ENCODE peak calls at places on chromosomes 11 and 22, in seven cellular contexts. E is IMR-90; S is upper lobe of right lung; L is stimulated activated CD8-positive, alpha-beta memory T cell treated with anti-CD3 and anti-CD28 coated beads, Interleukin-2, amount 100 ng/mL, for 1 hour; K is colonic mucosa; W is NB4; O is naive B cell. X is an unnamed sample.

GRCh38 chr11:46250071-46251052 is 27.1 kb upstream of the CREB3L1 start:
- DNase-seq in E (peak), O (no peak), S (no peak), W (no peak), L (no peak), K (no peak), X (no peak)

GRCh38 chr11:62794201-62794775 is 2.5 kb upstream of the TMEM223 start:
- DNase-seq in S (no peak), L (no peak), W (no peak), O (no peak), K (no peak), E (no peak), X (no peak)

GRCh38 chr11:73159981-73160777 is 18.1 kb upstream of the FCHSD2 start:
- DNase-seq in L (no peak), W (no peak), O (no peak), S (no peak), K (no peak), E (no peak), X (no peak)

GRCh38 chr11:83156996-83157754 is at the start of gene PCF11:
- DNase-seq in E (no peak), O (no peak), L (no peak), W (no peak), K (no peak), S (peak), X (no peak)

GRCh38 chr22:42976534-42976933 is 38.4 kb downstream of the PACSIN2 start:
- DNase-seq in S (no peak), L (no peak), W (no peak), K (no peak), E (no peak), O (no peak), X (no peak)

GRCh38 chr22:26516503-26516902 is 4.2 kb upstream of the TFIP11 start:
- DNase-seq in K (no peak), O (no peak), W (no peak), E (no peak), L (no peak), S (no peak), X (peak)

GRCh38 chr22:39417641-39418040 is 18.1 kb downstream of the TAB1 start:
- DNase-seq in S (no peak), W (no peak), E (no peak), O (no peak), L (no peak), K (no peak), X (no peak)

GRCh38 chr11:68106165-68106940 is 14.8 kb downstream of the CHKA start:
- DNase-seq in W (no peak), O (no peak), E (no peak), L (no peak), K (peak), S (no peak), X (no peak)

GRCh38 chr11:104222464-104222863 is 58.5 kb upstream of the PDGFD start:
- DNase-seq in E (no peak), W (no peak), K (no peak), L (no peak), S (no peak), O (no peak), X (no peak)

GRCh38 chr11:86627776-86628455 is 44.5 kb downstream of the ME3 start:
- DNase-seq in O (no peak), W (no peak), K (no peak), L (no peak), S (no peak), E (no peak), X (no peak)

GRCh38 chr11:85961130-85961529 is 105.9 kb downstream of the CCDC83 start:
- DNase-seq in K (no peak), E (no peak), L (no peak), W (no peak), S (no peak), O (no peak), X (no peak)

GRCh38 chr22:39349967-39350802 is at the start of gene SYNGR1:
- DNase-seq in O (no peak), K (no peak), L (no peak), W (no peak), S (no peak), E (no peak), X (no peak)

GRCh38 chr11:79437274-79437980 is 3.4 kb downstream of the TENM4 start:
- DNase-seq in E (peak), W (no peak), O (no peak), L (no peak), K (peak), S (peak), X (no peak)

GRCh38 chr11:120594746-120595145 is 83.2 kb downstream of the GRIK4 start:
- DNase-seq in K (no peak), L (no peak), E (no peak), W (no peak), O (no peak), S (peak), X (no peak)

GRCh38 chr11:74949748-74950127 is 672 bp downstream of the SPCS2 start:
- DNase-seq in K (no peak), W (peak), L (no peak), E (peak), O (no peak), S (no peak), X (no peak)

GRCh38 chr11:124518900-124519541 is 24.4 kb downstream of the OR8B12 start:
- DNase-seq in L (no peak), K (no peak), O (no peak), S (no peak), E (peak), W (peak), X (no peak)

GRCh38 chr11:125358254-125358840 is 137.7 kb downstream of the FEZ1 start:
- DNase-seq in L (no peak), E (peak), K (no peak), O (no peak), W (peak), S (no peak), X (no peak)

GRCh38 chr11:3213659-3214419 is 4.8 kb downstream of the MRGPRG start:
- DNase-seq in E (no peak), K (no peak), S (no peak), O (no peak), L (no peak), W (no peak), X (no peak)

GRCh38 chr22:36191106-36191836 is 10.3 kb downstream of the APOL4 start:
- DNase-seq in K (peak), W (no peak), E (peak), L (no peak), S (no peak), O (no peak), X (no peak)

GRCh38 chr22:39634530-39635399 is 64.2 kb downstream of the CACNA1I start:
- DNase-seq in E (peak), K (peak), O (no peak), W (peak), S (no peak), L (no peak), X (no peak)

GRCh38 chr11:125407046-125407445 is 89.0 kb downstream of the FEZ1 start:
- DNase-seq in W (no peak), K (no peak), S (no peak), L (no peak), E (no peak), O (no peak), X (no peak)

GRCh38 chr11:85431319-85431718 is 195.8 kb downstream of the DLG2 start:
- DNase-seq in L (no peak), W (no peak), S (no peak), O (no peak), K (no peak), E (no peak), X (no peak)

GRCh38 chr11:14537134-14537599 is 17.0 kb upstream of the PSMA1 start:
- DNase-seq in E (peak), W (peak), L (no peak), O (peak), S (no peak), K (peak), X (peak)

GRCh38 chr22:33447733-33448132 is 389.6 kb upstream of the SYN3 start:
- DNase-seq in K (no peak), S (no peak), E (no peak), O (no peak), W (no peak), L (no peak), X (no peak)

GRCh38 chr11:45321031-45321595 is 35.0 kb upstream of the SYT13 start:
- DNase-seq in W (no peak), K (no peak), E (no peak), L (no peak), O (no peak), S (no peak), X (no peak)

GRCh38 chr22:21632237-21632895 is at the start of gene CCDC116:
- DNase-seq in L (peak), K (no peak), W (peak), O (peak), S (peak), E (no peak), X (peak)

GRCh38 chr11:104665631-104666030 is 232.6 kb downstream of the CASP12 start:
- DNase-seq in O (no peak), E (peak), L (no peak), K (no peak), W (peak), S (no peak), X (peak)

GRCh38 chr11:120605469-120605868 is 93.9 kb downstream of the GRIK4 start:
- DNase-seq in K (no peak), S (peak), O (no peak), E (no peak), L (no peak), W (no peak), X (no peak)

GRCh38 chr11:75490221-75491181 is 35.2 kb downstream of the GDPD5 start:
- DNase-seq in E (peak), S (no peak), K (no peak), L (no peak), W (peak), O (no peak), X (no peak)

GRCh38 chr11:68827733-68828132 is 14.0 kb downstream of the CPT1A start:
- DNase-seq in K (no peak), E (no peak), S (no peak), L (no peak), W (peak), O (no peak), X (peak)

GRCh38 chr11:110565344-110565684 is 135.6 kb downstream of the FDX1 start:
- DNase-seq in S (no peak), W (peak), L (no peak), E (peak), K (no peak), O (no peak), X (no peak)

GRCh38 chr11:64139045-64139444 is 26.9 kb downstream of the MACROD1 start:
- DNase-seq in E (no peak), O (no peak), W (no peak), L (no peak), K (no peak), S (no peak), X (no peak)

GRCh38 chr22:35842954-35843353 is 125.3 kb downstream of the APOL5 start:
- DNase-seq in W (peak), S (no peak), K (peak), E (peak), L (no peak), O (no peak), X (no peak)

GRCh38 chr11:116618461-116618860 is 154.3 kb downstream of the BUD13 start:
- DNase-seq in S (no peak), W (no peak), O (no peak), K (no peak), E (no peak), L (no peak), X (no peak)

GRCh38 chr22:40898850-40899357 is 37.0 kb upstream of the DNAJB7 start:
- DNase-seq in E (peak), L (no peak), O (peak), W (peak), S (no peak), K (no peak), X (peak)

GRCh38 chr22:42644422-42645340 is 4.3 kb upstream of the ATP5MGL start:
- DNase-seq in O (no peak), W (no peak), K (no peak), E (no peak), S (peak), L (no peak), X (peak)

GRCh38 chr22:30720263-30720837 is 25.7 kb downstream of the OSBP2 start:
- DNase-seq in E (no peak), W (peak), S (no peak), K (no peak), L (no peak), O (no peak), X (no peak)

GRCh38 chr11:69499946-69500284 is 18.5 kb downstream of the LINC01488 start:
- DNase-seq in W (peak), L (no peak), S (peak), O (no peak), K (no peak), E (no peak), X (no peak)

X was measured in GF-D8.